ENCODE peak calls at places on chromosomes 16 and 17, in five cellular contexts. U, M, E, O and C are unnamed samples.

GRCh38 chr16:68995011-68995504 is 110.4 kb upstream of the HAS3 start:
- DNase-seq in U (no peak), M (peak; percentile 69), E (no peak), O (no peak), C (peak; percentile 53)

GRCh38 chr17:41792835-41793748 is 6.6 kb upstream of the JUP start:
- DNase-seq in U (peak; percentile 78), M (peak; percentile 74), E (no peak), O (no peak), C (peak; percentile 96)

GRCh38 chr17:73625975-73626706 is 18.1 kb downstream of the SDK2 start:
- DNase-seq in U (no peak), M (no peak), E (no peak), O (no peak), C (no peak)

GRCh38 chr17:19708431-19709175 is 7.8 kb downstream of the SLC47A2 start:
- DNase-seq in U (peak; percentile 12), M (no peak), E (no peak), O (no peak), C (no peak)

GRCh38 chr16:67801889-67802288 is 4.5 kb downstream of the RANBP10 start:
- DNase-seq in U (no peak), M (no peak), E (no peak), O (no peak), C (no peak)

GRCh38 chr17:17358060-17358751 is 55.0 kb downstream of the NT5M start:
- DNase-seq in U (no peak), M (no peak), E (no peak), O (no peak), C (no peak)

GRCh38 chr17:39563476-39563875 is 44.2 kb downstream of the NEUROD2 start:
- DNase-seq in U (no peak), M (no peak), E (no peak), O (no peak), C (no peak)

GRCh38 chr16:78506372-78507193 is 407.1 kb downstream of the WWOX start:
- DNase-seq in U (no peak), M (no peak), E (no peak), O (no peak), C (no peak)

GRCh38 chr17:17570798-17571716 is 20.5 kb downstream of the PEMT start:
- DNase-seq in U (no peak), M (no peak), E (no peak), O (no peak), C (no peak)

GRCh38 chr16:56041556-56042140 is 149.6 kb upstream of the GNAO1 start:
- DNase-seq in U (peak; percentile 9), M (peak; percentile 31), E (no peak), O (no peak), C (peak; percentile 0)

GRCh38 chr16:9836118-9836736 is 346.0 kb downstream of the GRIN2A start:
- DNase-seq in U (no peak), M (peak; percentile 21), E (no peak), O (no peak), C (no peak)

GRCh38 chr16:70709961-70710360 is 24.1 kb upstream of the MTSS2 start:
- DNase-seq in U (no peak), M (no peak), E (no peak), O (no peak), C (no peak)

GRCh38 chr16:10579575-10579964 is 828 bp downstream of the EMP2 start:
- DNase-seq in U (no peak), M (no peak), E (no peak), O (no peak), C (no peak)

GRCh38 chr17:28230011-28230410 is 89.0 kb upstream of the TMEM97 start:
- DNase-seq in U (no peak), M (no peak), E (no peak), O (no peak), C (no peak)

GRCh38 chr17:29592850-29593545 is at the start of gene ANKRD13B:
- DNase-seq in U (no peak), M (no peak), E (no peak), O (no peak), C (no peak)

GRCh38 chr16:66455970-66456369 is 28.9 kb downstream of the BEAN1 start:
- DNase-seq in U (no peak), M (no peak), E (no peak), O (no peak), C (no peak)

GRCh38 chr16:72474511-72475123 is 302.7 kb upstream of the PMFBP1 start:
- DNase-seq in U (peak; percentile 7), M (peak; percentile 83), E (no peak), O (no peak), C (peak; percentile 89)

GRCh38 chr17:81217531-81217930 is 5.2 kb downstream of the CEP131 start:
- DNase-seq in U (no peak), M (no peak), E (no peak), O (no peak), C (no peak)

GRCh38 chr17:58572846-58573245 is 58.4 kb upstream of the MTMR4 start:
- DNase-seq in U (no peak), M (no peak), E (no peak), O (no peak), C (no peak)

GRCh38 chr17:71412803-71413202 is 708.0 kb upstream of the SOX9 start:
- DNase-seq in U (peak; percentile 50), M (peak; percentile 96), E (no peak), O (no peak), C (peak; percentile 97)

GRCh38 chr17:40499551-40500189 is 1.8 kb downstream of the TNS4 start:
- DNase-seq in U (peak; percentile 53), M (peak; percentile 65), E (no peak), O (peak; percentile 88), C (peak; percentile 67)

GRCh38 chr17:72665841-72666518 is 426.5 kb downstream of the SLC39A11 start:
- DNase-seq in U (no peak), M (peak; percentile 46), E (no peak), O (no peak), C (no peak)